ENCODE peak calls at places on chromosome 9, in five cellular contexts. K, V, N, B and H are unnamed samples.

GRCh38 chr9:20353529-20353928 is 268.8 kb downstream of the MLLT3 start:
- DNase-seq in K (no peak), V (no peak), N (no peak), B (no peak), H (no peak)

GRCh38 chr9:4970970-4971641 is 14.0 kb upstream of the JAK2 start:
- DNase-seq in K (no peak), V (no peak), N (peak; percentile 76), B (no peak), H (peak; percentile 60)

GRCh38 chr9:125296843-125297372 is 35.3 kb downstream of the GAPVD1 start:
- DNase-seq in K (peak; percentile 83), V (no peak), N (no peak), B (peak; percentile 95), H (no peak)

GRCh38 chr9:118957585-118957984 is 411.6 kb downstream of the BRINP1 start:
- DNase-seq in K (no peak), V (no peak), N (no peak), B (no peak), H (no peak)

GRCh38 chr9:95055851-95056551 is 261.5 kb downstream of the FANCC start:
- DNase-seq in K (no peak), V (no peak), N (no peak), B (no peak), H (no peak)

GRCh38 chr9:12719431-12719830 is 26.2 kb downstream of the TYRP1 start:
- DNase-seq in K (peak; percentile 58), V (no peak), N (no peak), B (peak; percentile 26), H (peak; percentile 41)

GRCh38 chr9:32011049-32011448 is 373.4 kb upstream of the ACO1 start:
- DNase-seq in K (peak; percentile 4), V (no peak), N (no peak), B (no peak), H (peak; percentile 12)

GRCh38 chr9:91800473-91800872 is 149.6 kb downstream of the ROR2 start:
- DNase-seq in K (no peak), V (no peak), N (no peak), B (no peak), H (peak; percentile 44)

GRCh38 chr9:76136986-76137385 is 246.5 kb downstream of the PCSK5 start:
- DNase-seq in K (peak; percentile 31), V (no peak), N (no peak), B (peak; percentile 13), H (peak; percentile 25)

GRCh38 chr9:32524558-32525461 is 1.2 kb downstream of the RIGI start:
- DNase-seq in K (no peak), V (no peak), N (peak; percentile 9), B (peak; percentile 18), H (peak; percentile 29)

GRCh38 chr9:96486351-96487029 is 36.5 kb downstream of the HABP4 start:
- DNase-seq in K (no peak), V (no peak), N (no peak), B (no peak), H (no peak)

GRCh38 chr9:18472915-18473314 is 1.0 kb upstream of the ADAMTSL1 start:
- DNase-seq in K (no peak), V (no peak), N (no peak), B (no peak), H (no peak)

GRCh38 chr9:36250079-36250478 is 8.2 kb downstream of the GNE start:
- DNase-seq in K (no peak), V (no peak), N (no peak), B (no peak), H (no peak)

GRCh38 chr9:78215706-78216105 is 20.2 kb upstream of the CEP78 start:
- DNase-seq in K (no peak), V (no peak), N (no peak), B (no peak), H (no peak)

GRCh38 chr9:109640232-109641078 is 139.5 kb upstream of the PALM2AKAP2 start:
- DNase-seq in K (peak; percentile 33), V (no peak), N (no peak), B (no peak), H (no peak)

GRCh38 chr9:33850677-33851076 is 33.7 kb downstream of the UBE2R2 start:
- DNase-seq in K (no peak), V (no peak), N (no peak), B (no peak), H (no peak)

GRCh38 chr9:125564641-125565040 is 142.4 kb downstream of the MAPKAP1 start:
- DNase-seq in K (no peak), V (no peak), N (no peak), B (no peak), H (no peak)

DNA sequence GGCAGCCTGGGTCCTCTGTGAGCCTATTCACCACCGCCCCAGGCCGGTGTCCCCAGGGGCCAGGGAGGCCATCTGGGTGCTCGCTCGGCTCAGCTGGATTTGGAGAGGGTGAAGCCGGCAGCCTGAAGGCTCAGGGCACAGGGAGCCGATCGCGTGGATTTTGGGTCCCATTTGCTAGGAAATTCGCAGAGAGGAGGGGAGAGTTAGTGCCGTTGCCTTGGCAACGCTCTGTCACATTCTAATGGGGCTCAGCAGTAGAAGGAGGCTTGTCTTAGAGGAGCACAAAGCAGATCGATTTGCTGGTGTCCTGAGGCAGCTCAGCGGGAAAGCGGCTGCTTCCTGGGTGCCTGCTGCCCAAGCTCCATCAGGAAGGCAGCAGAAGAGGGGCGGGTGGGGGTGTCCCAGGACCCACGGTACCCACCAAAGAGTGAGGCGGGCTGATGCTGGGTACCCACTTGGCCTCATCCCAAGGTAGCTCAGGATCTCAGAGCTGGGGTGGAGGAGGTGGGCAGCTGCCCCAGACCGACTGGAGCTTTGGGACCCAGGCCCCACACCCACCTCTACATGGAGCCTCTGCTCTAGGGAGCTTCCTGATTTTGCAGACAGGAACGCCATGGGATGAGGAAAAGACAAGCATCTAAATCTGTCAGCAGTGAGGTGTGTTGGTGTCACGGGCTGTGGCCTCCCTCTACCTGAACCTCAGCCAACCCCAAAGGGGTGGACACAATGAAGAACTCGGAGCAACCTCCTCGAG is 17.1 kb upstream of the OLFM1 start:
- DNase-seq in K (no peak), V (no peak), N (no peak), B (no peak), H (no peak)
- H3K4me3 ChIP-seq in K (no peak overlapping the region), V (no peak overlapping the region), N (no peak overlapping the region), B (no peak overlapping the region), H (no peak overlapping the region)

DNA sequence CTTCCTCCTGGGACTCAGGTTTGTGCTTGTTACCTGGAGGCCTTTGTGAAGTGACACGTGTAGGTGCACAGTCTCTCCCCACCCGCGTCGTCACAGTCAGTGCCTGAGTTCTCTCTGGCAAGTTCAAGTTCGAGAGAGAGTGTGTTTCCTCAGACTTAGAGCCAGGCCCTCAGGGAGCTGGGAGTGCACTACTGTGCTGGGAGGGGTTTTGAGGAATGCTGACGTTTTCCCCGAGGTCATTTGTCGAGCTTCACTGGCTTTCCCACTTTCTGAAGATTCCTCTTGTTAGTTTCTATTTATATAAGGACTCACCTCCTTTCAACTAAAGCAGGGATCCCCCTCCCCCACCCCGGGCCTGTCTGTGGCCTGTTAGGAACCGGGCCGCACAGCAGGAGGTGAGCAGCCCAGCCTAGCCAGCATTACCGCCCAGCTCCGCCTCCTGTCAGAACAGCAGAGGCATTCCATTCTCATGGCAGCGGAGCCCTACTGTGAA is 209.2 kb downstream of the DIRAS2 start:
- DNase-seq in K (peak; percentile 68), V (no peak), N (no peak), B (no peak), H (no peak)
- TF ChIP-seq MYC in K (no peak), V (no peak), N (no peak), B (no peak), H (no peak)

GRCh38 chr9:111938427-111938800 is 41.8 kb downstream of the UGCG start:
- DNase-seq in K (no peak), V (no peak), N (no peak), B (no peak), H (no peak)
- H3K4me3 ChIP-seq in K (no peak overlapping the region), V (no peak overlapping the region), N (no peak overlapping the region), B (no peak overlapping the region), H (no peak overlapping the region)

DNA sequence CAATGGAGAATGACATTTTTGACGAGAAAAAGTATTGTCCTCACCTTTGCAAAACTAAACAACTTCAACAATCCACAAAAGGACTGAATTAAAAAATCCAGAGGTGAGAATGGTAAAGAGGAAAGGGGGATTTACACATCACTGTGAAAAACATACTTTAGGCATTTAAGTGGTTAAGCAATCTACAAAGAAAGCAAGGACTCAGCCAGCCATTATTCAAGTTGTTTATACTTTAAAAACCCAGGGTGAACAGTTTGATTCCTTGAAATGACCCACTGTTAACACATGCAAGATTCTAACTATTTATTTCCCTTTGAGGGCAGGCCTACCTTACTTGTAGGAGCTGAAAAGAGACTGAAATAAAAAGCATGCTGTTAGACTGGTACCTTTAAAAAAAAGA is 29.3 kb downstream of the TUT7 start:
- DNase-seq in K (no peak), V (no peak), N (no peak), B (no peak), H (no peak)
- TF ChIP-seq MYC in K (no peak), V (no peak), N (no peak), B (no peak), H (no peak)

GRCh38 chr9:123354806-123355508 is 1.0 kb upstream of the CRB2 start:
- DNase-seq in K (peak; percentile 29), V (no peak), N (no peak), B (no peak), H (no peak)

GRCh38 chr9:123353984-123354591 is 1.9 kb upstream of the CRB2 start:
- DNase-seq in K (peak; percentile 71), V (peak; percentile 91), N (no peak), B (peak; percentile 59), H (peak; percentile 71)

GRCh38 chr9:123356851-123357747 is 1.1 kb downstream of the CRB2 start:
- DNase-seq in K (no peak), V (no peak), N (no peak), B (no peak), H (no peak)

GRCh38 chr9:123357748-123358059 is 1.7 kb downstream of the CRB2 start:
- DNase-seq in K (no peak), V (no peak), N (no peak), B (no peak), H (no peak)

DNA sequence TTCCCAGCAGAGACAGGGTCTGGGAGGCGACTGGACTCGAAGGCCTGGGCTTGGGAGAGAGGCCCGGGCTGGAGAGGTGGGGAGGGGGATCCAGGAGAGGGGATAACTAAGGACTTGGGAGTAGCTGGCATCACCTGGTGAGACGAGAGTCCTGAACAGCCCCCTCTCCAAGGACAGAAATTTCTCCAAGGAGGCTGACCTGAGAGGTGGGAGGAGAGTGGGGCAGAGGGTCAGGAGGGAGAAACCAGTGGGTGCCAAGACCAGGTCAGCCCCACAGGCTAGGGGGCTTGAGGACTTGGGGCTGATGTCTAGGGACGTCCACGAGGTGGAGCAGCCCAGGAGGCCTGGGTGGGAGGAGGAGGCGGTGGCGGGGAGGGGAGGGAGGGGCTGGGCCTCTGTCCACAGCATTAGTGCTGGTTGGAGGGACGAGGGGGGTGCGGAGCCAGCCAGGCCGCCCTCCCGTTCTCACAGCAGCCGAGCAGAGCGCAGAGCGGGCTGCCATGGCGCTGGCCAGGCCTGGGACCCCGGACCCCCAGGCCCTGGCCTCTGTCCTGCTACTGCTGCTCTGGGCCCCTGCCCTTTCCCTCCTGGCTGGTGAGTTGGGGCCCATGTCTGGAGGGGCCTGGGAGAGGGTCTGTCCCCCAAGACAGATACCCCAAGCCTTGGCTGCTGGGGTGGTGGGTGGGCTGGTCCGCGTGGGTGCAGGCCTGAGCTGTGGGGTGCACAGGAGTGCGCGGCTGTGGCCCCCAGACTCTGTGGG is at the start of gene CRB2:
- DNase-seq in K (peak; percentile 33), V (peak; percentile 88), N (no peak), B (peak; percentile 54), H (peak; percentile 41)
- H3K4me3 ChIP-seq in K (no peak within 1 kb of the TSS), V (no peak within 1 kb of the TSS), N (no peak within 1 kb of the TSS), B (peak within 1 kb of the TSS; percentile 53), H (no peak within 1 kb of the TSS)